ENCODE peak calls at places on chromosomes 16 and 17, in four cellular contexts. F is PC-3, I is GM23338, M is K562. U is an unnamed sample.

GRCh38 chr16:66936889-66937554 is 1.7 kb downstream of the CES2 start:
- DNase-seq in F (no peak), M (no peak), I (no peak), U (no peak)

GRCh38 chr16:35552763-35553162 is 2093.4 kb downstream of the TP53TG3F start:
- DNase-seq in I (no peak), F (no peak), M (no peak), U (no peak)

GRCh38 chr16:31201511-31202401 is 804 bp downstream of the PYCARD start:
- DNase-seq in M (peak), I (peak), F (no peak), U (no peak)

GRCh38 chr16:50841081-50841886 is 99.4 kb downstream of the CYLD start:
- DNase-seq in I (peak), M (peak), F (no peak), U (no peak)

GRCh38 chr16:35908942-35909341 is 2449.5 kb downstream of the TP53TG3F start:
- DNase-seq in F (no peak), I (peak), M (peak), U (no peak)

GRCh38 chr16:6335072-6335471 is 997.6 kb upstream of the RBFOX1 start:
- DNase-seq in I (peak), F (peak), M (peak), U (no peak)

GRCh38 chr16:77963185-77964044 is 58.9 kb upstream of the CLEC3A start:
- DNase-seq in M (no peak), I (peak), F (no peak), U (no peak)

GRCh38 chr16:708019-708418 is 2.4 kb upstream of the FBXL16 start:
- DNase-seq in F (no peak), M (no peak), I (no peak), U (no peak)

GRCh38 chr17:79695293-79696158 is 35.2 kb upstream of the ENPP7 start:
- DNase-seq in M (no peak), F (no peak), I (no peak), U (no peak)

GRCh38 chr17:64406321-64407200 is 15.9 kb upstream of the PECAM1 start:
- DNase-seq in M (peak), F (peak), I (peak), U (no peak)

GRCh38 chr17:77388384-77389306 is 247.9 kb downstream of the SEC14L1 start:
- DNase-seq in I (no peak), F (no peak), M (no peak), U (no peak)

GRCh38 chr16:79509221-79509631 is 91.3 kb downstream of the MAF start:
- DNase-seq in M (no peak), I (peak), F (no peak), U (no peak)

GRCh38 chr16:59164461-59164860 is 430.3 kb upstream of the GOT2 start:
- DNase-seq in F (no peak), I (peak), M (no peak), U (no peak)

GRCh38 chr17:12064395-12064794 is 43.7 kb downstream of the MAP2K4 start:
- DNase-seq in F (no peak), M (no peak), I (no peak), U (no peak)

GRCh38 chr16:31876955-31877828 is 3.6 kb downstream of the ZNF267 start:
- DNase-seq in M (no peak), I (no peak), F (peak), U (no peak)

GRCh38 chr16:52440248-52440647 is 106.7 kb downstream of the TOX3 start:
- DNase-seq in F (no peak), M (no peak), I (no peak), U (no peak)

GRCh38 chr16:30903596-30903995 is 7.2 kb downstream of the CTF1 start:
- DNase-seq in M (peak), I (no peak), F (no peak), U (no peak)

GRCh38 chr17:78818932-78819331 is 21.7 kb downstream of the USP36 start:
- DNase-seq in I (no peak), F (no peak), M (no peak), U (peak)

GRCh38 chr17:58960068-58960467 is 146.6 kb downstream of the TRIM37 start:
- DNase-seq in I (peak), M (peak), F (peak), U (no peak)

GRCh38 chr17:32827227-32827626 is 49.7 kb downstream of the MYO1D start:
- DNase-seq in I (no peak), M (no peak), F (no peak), U (no peak)

GRCh38 chr17:57586099-57586702 is 158.9 kb downstream of the CCDC182 start:
- DNase-seq in I (no peak), M (no peak), F (no peak), U (no peak)

GRCh38 chr16:68493412-68494070 is 45.2 kb upstream of the SMPD3 start:
- DNase-seq in I (no peak), F (no peak), M (no peak), U (no peak)

GRCh38 chr16:69410285-69410990 is 14.0 kb upstream of the CYB5B start:
- DNase-seq in I (no peak), F (peak), M (no peak), U (no peak)

GRCh38 chr16:1688807-1689560 is 10.9 kb downstream of the JPT2 start:
- DNase-seq in F (peak), I (no peak), M (no peak), U (no peak)

GRCh38 chr17:62821213-62822079 is 13.3 kb upstream of the MARCHF10 start:
- DNase-seq in F (no peak), I (no peak), M (no peak), U (no peak)

GRCh38 chr17:32771396-32771795 is 105.5 kb downstream of the MYO1D start:
- DNase-seq in I (no peak), F (peak), M (no peak), U (no peak)

GRCh38 chr17:36591434-36592315 is at the start of gene DHRS11:
- DNase-seq in F (peak), M (peak), I (peak), U (no peak)

GRCh38 chr16:30963925-30964511 is 6.5 kb downstream of the SETD1A start:
- DNase-seq in F (no peak), I (no peak), M (no peak), U (no peak)

GRCh38 chr16:17238285-17239028 is 232.3 kb downstream of the XYLT1 start:
- DNase-seq in F (no peak), M (no peak), I (no peak), U (no peak)

GRCh38 chr17:30372755-30373154 is 6.0 kb upstream of the CPD start:
- DNase-seq in I (peak), M (peak), F (peak), U (no peak)

GRCh38 chr16:85029413-85029794 is 1.8 kb downstream of the KIAA0513 start:
- DNase-seq in M (peak), I (no peak), F (peak), U (no peak)

GRCh38 chr17:59839646-59840328 is 53.0 kb downstream of the TUBD1 start:
- DNase-seq in I (peak), F (peak), M (no peak), U (no peak)

GRCh38 chr16:74216319-74216718 is 80.3 kb upstream of the PSMD7 start:
- DNase-seq in I (no peak), M (no peak), F (no peak), U (peak)

GRCh38 chr17:82053130-82053529 is 1.4 kb downstream of the GPS1 start:
- DNase-seq in I (no peak), M (no peak), F (no peak), U (no peak)

GRCh38 chr16:2919511-2920255 is 8.0 kb downstream of the FLYWCH1 start:
- DNase-seq in I (peak), F (peak), M (peak), U (no peak)

GRCh38 chr16:49697631-49698030 is 158.3 kb downstream of the ZNF423 start:
- DNase-seq in F (no peak), M (no peak), I (no peak), U (no peak)

GRCh38 chr16:66551362-66551761 is 1.0 kb upstream of the CKLF start:
- DNase-seq in I (peak), M (peak), F (peak), U (no peak)

GRCh38 chr16:74100405-74101316 is 196.0 kb upstream of the PSMD7 start:
- DNase-seq in M (no peak), F (no peak), I (peak), U (no peak)

GRCh38 chr16:57027067-57027466 is 37.7 kb downstream of the NLRC5 start:
- DNase-seq in I (no peak), M (no peak), F (no peak), U (no peak)

GRCh38 chr16:58020628-58021521 is 4.7 kb upstream of the MMP15 start:
- DNase-seq in I (peak), M (peak), F (peak), U (no peak)

DNA sequence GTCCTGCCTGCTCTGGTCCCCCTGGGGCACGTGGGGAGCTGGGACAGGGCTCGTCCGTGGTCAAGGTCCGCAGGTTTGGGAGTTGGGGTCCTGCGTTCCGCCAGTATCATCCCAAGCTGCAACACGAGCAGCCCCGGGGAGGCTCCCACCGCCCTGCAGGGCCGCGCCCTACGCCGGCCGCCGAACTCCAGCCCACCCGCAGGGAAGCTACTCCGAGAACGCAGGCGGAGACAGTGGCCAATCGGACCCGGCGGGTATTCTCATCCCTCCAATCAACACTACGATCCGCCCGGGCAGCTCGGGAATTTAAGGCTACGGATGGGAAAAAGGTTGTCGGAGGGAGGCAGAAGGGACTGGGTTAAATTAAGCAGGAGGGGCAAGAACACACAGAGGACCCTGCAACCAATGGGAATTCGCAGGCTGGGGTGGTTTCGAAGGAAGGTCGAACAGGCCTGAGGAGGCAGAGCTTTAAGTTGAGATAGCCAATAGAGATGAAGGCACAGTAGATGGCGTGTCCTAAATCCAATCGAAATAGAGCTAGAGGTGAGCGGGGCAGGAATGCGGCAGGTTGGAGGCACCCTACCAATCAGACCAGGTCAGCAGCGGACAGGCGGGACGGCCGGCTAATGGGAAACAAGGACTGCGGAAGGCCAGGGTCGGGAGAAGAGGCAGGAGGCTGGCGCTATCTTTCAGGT is 626 bp downstream of the SPAG7 start:
- DNase-seq in I (peak), M (peak), F (peak), U (peak)
- H3K27ac ChIP-seq in I (peak), M (peak), F (peak), U (peak)

DNA sequence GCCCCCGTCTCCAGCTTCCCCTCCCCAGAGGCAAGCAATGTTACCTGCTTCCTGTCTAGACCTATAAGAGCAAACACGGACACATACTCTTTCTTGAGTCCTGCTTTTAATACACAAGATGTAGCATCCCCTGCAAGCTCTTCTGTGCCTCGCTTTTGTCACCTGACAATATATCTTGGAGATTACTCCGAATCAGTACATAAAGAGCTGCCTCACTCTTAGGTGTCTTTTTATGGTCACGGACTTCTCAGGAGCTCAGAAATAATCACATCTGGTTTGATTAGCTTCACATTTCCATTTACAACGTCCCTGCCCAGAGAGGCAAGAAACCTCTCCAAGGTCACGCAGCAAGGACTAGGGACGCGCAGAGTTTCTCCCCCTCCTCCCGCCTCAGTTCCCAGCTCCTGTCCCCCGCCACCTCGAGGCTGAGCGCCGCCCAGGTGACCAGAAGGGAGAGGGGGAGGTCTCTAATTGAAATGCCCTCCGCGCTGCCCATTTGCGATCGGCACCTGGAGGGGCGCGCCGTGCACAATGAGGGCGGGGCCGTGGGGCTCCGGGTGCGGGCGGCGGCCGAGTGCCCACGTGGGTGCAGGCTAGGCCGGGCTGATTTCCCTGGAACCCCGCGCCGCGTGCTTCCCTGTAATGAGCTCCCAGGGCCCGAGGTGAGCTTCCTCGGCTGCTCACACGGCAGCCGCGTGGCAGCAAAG is 13.8 kb upstream of the SEZ6 start:
- DNase-seq in F (no peak), I (peak), M (no peak), U (no peak)
- TF ChIP-seq EZH2 in F (no peak), I (no peak), M (no peak), U (no peak)

GRCh38 chr17:72448019-72448418 is 327.2 kb downstream of the SOX9 start:
- DNase-seq in F (no peak), M (no peak), I (no peak), U (no peak)

GRCh38 chr17:72447251-72447640 is 326.4 kb downstream of the SOX9 start:
- DNase-seq in F (no peak), M (no peak), I (no peak), U (no peak)

GRCh38 chr17:72446118-72446517 is 325.3 kb downstream of the SOX9 start:
- DNase-seq in I (no peak), M (no peak), F (no peak), U (no peak)

GRCh38 chr17:72445055-72445991 is 324.5 kb downstream of the SOX9 start:
- DNase-seq in I (no peak), F (no peak), M (no peak), U (no peak)

DNA sequence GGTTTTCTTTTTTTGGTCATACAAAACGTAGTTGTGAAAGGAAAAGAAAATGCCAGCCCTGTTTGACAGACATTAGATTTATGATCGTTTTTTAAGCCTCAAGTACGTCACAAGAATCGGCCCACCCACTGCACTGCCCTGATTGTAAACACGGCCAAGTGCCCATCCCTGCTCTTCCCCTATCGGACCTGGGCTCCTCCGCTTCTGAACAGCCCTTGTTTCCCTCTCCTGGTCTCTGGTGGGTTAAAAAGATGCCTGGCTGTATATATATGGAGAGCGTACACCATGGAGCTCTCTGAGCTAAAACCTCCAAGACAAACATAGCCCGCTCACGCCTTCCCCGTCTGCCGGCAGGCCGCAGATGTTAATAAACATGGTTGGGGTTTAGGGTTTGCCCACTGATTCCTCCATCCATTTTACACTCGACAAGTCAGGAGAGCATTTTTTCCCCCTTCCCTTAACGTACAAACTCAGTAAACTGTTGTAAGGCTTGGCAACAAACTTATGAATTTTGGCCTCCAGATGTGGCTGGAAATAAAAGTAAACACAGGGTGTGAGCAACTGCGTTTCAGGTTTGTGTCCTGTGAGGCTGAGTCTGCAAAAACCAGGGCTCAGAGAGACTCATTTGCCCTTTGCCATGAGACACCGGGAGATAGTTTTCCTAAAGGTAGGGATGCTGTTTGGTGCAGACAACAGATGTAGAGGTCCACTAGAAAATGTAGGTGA is 325.9 kb downstream of the SOX9 start:
- DNase-seq in M (no peak), F (no peak), I (no peak), U (no peak)
- H3K4me3 ChIP-seq in M (no peak), F (no peak), I (no peak), U (no peak)

GRCh38 chr16:10945065-10945787 is 862 bp downstream of the CLEC16A start:
- DNase-seq in M (no peak), I (no peak), F (no peak), U (no peak)
- H3K27ac ChIP-seq in M (peak), I (peak), F (no peak), U (no peak)

GRCh38 chr17:8122391-8122922 is 1.4 kb downstream of the HES7 start:
- DNase-seq in I (peak), F (peak), M (no peak), U (no peak)
- TF ChIP-seq EZH2 in I (peak), F (no peak), M (no peak), U (no peak)

GRCh38 chr17:48591435-48592077 is 1.5 kb upstream of the HOXB3 start:
- DNase-seq in F (no peak), I (no peak), M (no peak), U (no peak)
- H3K4me3 ChIP-seq in F (no peak), I (no peak), M (no peak), U (no peak)

GRCh38 chr17:76381633-76382304 is 2.6 kb upstream of the SPHK1 start:
- DNase-seq in F (no peak), M (no peak), I (peak), U (no peak)

GRCh38 chr17:76384222-76384986 is at the start of gene SPHK1:
- DNase-seq in M (peak), I (peak), F (peak), U (no peak)

GRCh38 chr17:76382803-76383644 is 1.4 kb upstream of the SPHK1 start:
- DNase-seq in M (peak), I (peak), F (peak), U (no peak)

GRCh38 chr17:76383645-76384221 is 676 bp upstream of the SPHK1 start:
- DNase-seq in I (peak), F (peak), M (peak), U (no peak)

DNA sequence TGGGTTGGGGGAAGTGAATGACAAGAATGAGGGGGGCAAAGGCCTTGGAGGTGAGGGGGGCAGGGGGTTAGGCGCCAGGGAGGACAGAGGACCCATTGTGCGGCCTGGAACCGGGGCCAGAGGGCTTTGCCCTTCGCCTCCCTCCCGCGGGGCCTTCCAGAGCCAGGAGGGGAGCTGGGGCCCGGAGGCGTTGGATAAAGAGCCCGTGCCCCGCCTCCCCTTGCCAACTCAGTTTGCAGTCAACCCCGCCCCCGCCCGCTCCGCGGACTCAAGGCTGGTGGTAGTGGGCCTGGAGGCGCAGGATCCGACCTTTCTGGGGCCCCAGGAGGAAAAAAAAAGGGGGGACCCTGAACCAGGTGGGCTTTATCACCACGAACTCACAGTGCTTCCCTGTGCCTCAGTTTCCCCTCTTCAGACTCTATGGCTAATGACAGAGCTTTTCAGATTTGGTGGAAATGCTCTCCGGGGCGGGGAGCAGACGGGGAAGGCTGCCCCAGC is 2.1 kb upstream of the SPHK1 start:
- DNase-seq in I (peak), F (no peak), M (no peak), U (no peak)
- H3K27ac ChIP-seq in I (no peak), F (no peak), M (peak), U (no peak)

GRCh38 chr16:21197621-21198020 is 13.8 kb downstream of the ZP2 start:
- DNase-seq in I (no peak), F (no peak), M (no peak), U (no peak)
- TF ChIP-seq EZH2 in I (no peak), F (no peak), M (no peak), U (no peak)

GRCh38 chr17:50268040-50268439 is 6.2 kb upstream of the TMEM92 start:
- DNase-seq in F (no peak), I (no peak), M (peak), U (no peak)

GRCh38 chr17:50265690-50266306 is 8.5 kb upstream of the TMEM92 start:
- DNase-seq in F (no peak), M (peak), I (no peak), U (no peak)

GRCh38 chr17:50265212-50265611 is 9.1 kb upstream of the TMEM92 start:
- DNase-seq in M (no peak), F (no peak), I (no peak), U (no peak)

GRCh38 chr17:50267074-50267841 is 7.0 kb upstream of the TMEM92 start:
- DNase-seq in M (peak), I (no peak), F (no peak), U (no peak)

GRCh38 chr17:50266384-50267073 is 7.7 kb upstream of the TMEM92 start:
- DNase-seq in F (peak), I (no peak), M (peak), U (no peak)
- H3K4me3 ChIP-seq in F (no peak), I (no peak), M (no peak), U (no peak)